ENCODE peak calls at places on chromosomes 11 and 22, in nine cellular contexts. O is PC-3, E is HepG2, C is mesenchymal stem cell, S is Peyer's patch, T is RWPE1, A is H9, N is fibroblast of lung, I is cardiac muscle cell. V is an unnamed sample.

GRCh38 chr11:125072210-125072960 is 9.3 kb downstream of the SLC37A2 start:
- DNase-seq in T (no peak), E (peak; percentile 45), I (no peak), A (no peak), S (peak; percentile 71), N (no peak), O (no peak), C (no peak), V (no peak)

GRCh38 chr11:130581631-130582030 is 133.2 kb downstream of the ADAMTS15 start:
- DNase-seq in I (no peak), S (no peak), C (peak; percentile 23), E (no peak), N (peak; percentile 23), A (no peak), O (no peak), T (no peak), V (no peak)

GRCh38 chr11:96085349-96085910 is 161.5 kb upstream of the MTMR2 start:
- DNase-seq in I (no peak), E (no peak), S (no peak), T (no peak), O (no peak), N (no peak), C (no peak), A (no peak), V (no peak)

GRCh38 chr22:37386441-37386840 is 40.8 kb downstream of the ELFN2 start:
- DNase-seq in A (no peak), I (no peak), C (no peak), S (no peak), E (no peak), N (no peak), T (no peak), O (no peak), V (no peak)

GRCh38 chr11:2996976-2997375 is 4.8 kb upstream of the NAP1L4 start:
- DNase-seq in I (no peak), O (no peak), E (no peak), N (no peak), T (no peak), S (no peak), C (no peak), A (no peak), V (no peak)

GRCh38 chr11:126197277-126197939 is 14.0 kb downstream of the RPUSD4 start:
- DNase-seq in S (no peak), E (no peak), N (peak; percentile 50), O (no peak), C (peak; percentile 54), I (no peak), A (no peak), T (no peak), V (no peak)

GRCh38 chr11:122632178-122632824 is 23.2 kb upstream of the UBASH3B start:
- DNase-seq in I (no peak), E (no peak), C (peak; percentile 46), O (no peak), N (peak; percentile 27), T (peak; percentile 41), S (no peak), A (no peak), V (no peak)

GRCh38 chr11:73784080-73784634 is 3.5 kb upstream of the MRPL48 start:
- DNase-seq in C (peak; percentile 38), S (no peak), T (no peak), N (peak; percentile 73), I (no peak), O (no peak), A (peak; percentile 40), E (peak; percentile 78), V (no peak)

GRCh38 chr11:104094576-104094975 is 58.1 kb downstream of the DDI1 start:
- DNase-seq in N (no peak), C (no peak), O (no peak), T (no peak), E (no peak), A (no peak), S (no peak), I (no peak), V (no peak)

DNA sequence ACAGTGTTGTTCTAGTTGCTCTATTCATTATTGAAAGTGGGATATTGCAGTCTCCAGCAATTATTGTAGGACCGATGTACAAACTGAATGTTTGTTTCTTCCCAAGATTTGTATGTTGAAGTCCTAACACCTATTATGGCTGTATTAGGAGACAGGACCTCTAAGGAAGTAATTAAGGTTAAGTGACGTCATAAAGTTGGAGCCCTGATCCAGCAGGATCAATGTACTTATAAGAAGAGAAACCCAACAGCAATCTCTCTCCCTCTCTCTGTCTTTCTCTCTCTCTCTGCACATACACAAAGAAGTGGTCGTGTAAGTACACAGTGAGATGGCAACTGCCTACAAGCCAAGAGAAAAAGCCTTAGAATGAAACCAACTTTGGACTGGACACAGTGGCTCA is 16.1 kb upstream of the SLC35C1 start:
- DNase-seq in T (no peak), C (no peak), E (no peak), I (no peak), A (no peak), S (no peak), O (no peak), N (no peak), V (no peak)
- H3K27ac ChIP-seq in T (no peak overlapping the region), C (no peak overlapping the region), E (no peak overlapping the region), I (no peak overlapping the region), A (no peak overlapping the region), S (no peak overlapping the region), O (no peak overlapping the region), N (no peak overlapping the region), V (no peak overlapping the region)

DNA sequence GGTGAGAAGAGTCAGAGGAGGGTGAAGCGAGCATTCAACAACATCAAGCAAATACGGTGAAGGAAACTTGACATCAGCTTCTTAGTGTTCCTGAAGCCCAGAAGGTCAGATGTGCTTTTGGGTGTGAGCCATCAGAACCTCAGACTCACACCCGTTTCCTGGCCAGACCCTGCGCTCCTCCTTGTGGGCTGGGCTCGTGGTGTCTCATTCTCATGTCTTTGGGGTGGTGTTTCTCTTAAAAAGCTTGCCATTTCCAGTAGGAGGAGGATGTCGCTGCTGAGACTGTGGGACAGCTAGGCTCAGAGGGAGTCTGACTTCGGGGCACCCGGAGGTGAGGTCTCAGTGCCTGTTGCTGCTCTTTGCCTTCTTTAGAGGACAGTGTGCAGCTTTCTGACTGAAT is 24.2 kb downstream of the PPFIBP2 start:
- DNase-seq in E (no peak), O (no peak), C (no peak), I (no peak), A (no peak), S (no peak), N (no peak), T (no peak), V (no peak)
- H3K27ac ChIP-seq in E (no peak overlapping the region), O (no peak overlapping the region), C (no peak overlapping the region), I (no peak overlapping the region), A (no peak overlapping the region), S (no peak overlapping the region), N (no peak overlapping the region), T (no peak overlapping the region), V (no peak overlapping the region)

GRCh38 chr11:10395196-10395897 is 59.7 kb upstream of the AMPD3 start:
- DNase-seq in O (no peak), A (no peak), C (peak; percentile 51), E (no peak), S (no peak), T (no peak), N (no peak), I (no peak), V (no peak)

GRCh38 chr11:10396771-10397170 is 58.3 kb upstream of the AMPD3 start:
- DNase-seq in N (no peak), E (no peak), A (no peak), C (no peak), T (no peak), S (no peak), O (no peak), I (no peak), V (no peak)

GRCh38 chr11:10394229-10395100 is 60.6 kb upstream of the AMPD3 start:
- DNase-seq in C (peak; percentile 49), N (peak; percentile 48), E (peak; percentile 62), I (no peak), A (no peak), T (no peak), O (peak; percentile 73), S (no peak), V (no peak)

GRCh38 chr11:10390375-10390774 is 64.7 kb upstream of the AMPD3 start:
- DNase-seq in E (no peak), O (peak; percentile 75), T (no peak), C (no peak), A (no peak), S (no peak), I (no peak), N (no peak), V (no peak)

GRCh38 chr11:10392680-10393079 is 62.4 kb upstream of the AMPD3 start:
- DNase-seq in C (no peak), I (no peak), N (no peak), O (no peak), E (no peak), S (no peak), A (no peak), T (no peak), V (no peak)
- H3K27ac ChIP-seq in C (peak overlapping the region; percentile 61), I (no peak overlapping the region), N (peak overlapping the region; percentile 76), O (no peak overlapping the region), E (no peak overlapping the region), S (no peak overlapping the region), A (no peak overlapping the region), T (no peak overlapping the region), V (no peak overlapping the region)

DNA sequence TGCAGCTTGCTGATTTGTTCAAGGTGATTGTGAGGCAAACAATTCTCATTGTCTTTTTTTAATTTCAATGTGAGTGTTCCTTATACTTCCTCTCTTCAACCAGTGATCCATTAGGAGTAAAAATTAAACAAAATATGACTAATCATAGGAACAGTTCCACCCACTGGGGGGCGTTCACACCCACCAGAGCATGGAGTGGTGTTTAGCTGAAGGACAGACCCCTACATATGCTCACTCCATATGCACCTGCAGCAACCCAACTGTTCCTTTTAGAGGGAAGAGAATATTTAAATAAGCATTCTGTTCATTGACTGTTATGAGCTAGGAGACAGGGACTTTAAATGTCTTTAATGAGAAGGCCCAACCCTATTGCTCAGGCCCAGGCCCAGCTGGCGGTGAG is 78.7 kb upstream of the DRD2 start:
- DNase-seq in I (peak; percentile 26), S (no peak), N (no peak), C (no peak), E (no peak), O (no peak), T (no peak), A (no peak), V (no peak)
- H3K27ac ChIP-seq in I (no peak overlapping the region), S (no peak overlapping the region), N (no peak overlapping the region), C (no peak overlapping the region), E (no peak overlapping the region), O (no peak overlapping the region), T (no peak overlapping the region), A (no peak overlapping the region), V (no peak overlapping the region)

GRCh38 chr11:23947883-23948282 is 549.0 kb upstream of the LUZP2 start:
- DNase-seq in S (no peak), I (no peak), A (no peak), O (no peak), T (no peak), N (no peak), E (no peak), C (no peak), V (no peak)
- H3K27ac ChIP-seq in S (no peak overlapping the region), I (no peak overlapping the region), A (no peak overlapping the region), O (no peak overlapping the region), T (no peak overlapping the region), N (no peak overlapping the region), E (no peak overlapping the region), C (no peak overlapping the region), V (no peak overlapping the region)